ENCODE peak calls at places on chromosomes 7 and 10, in five cellular contexts. B is caudate nucleus, S is progenitor cell of endocrine pancreas, Q is mucosa of descending colon, L is NCI-H524. X is an unnamed sample.

GRCh38 chr10:79066460-79067240 is 2.1 kb upstream of the ZMIZ1 start:
- DNase-seq in B (no peak), S (no peak), Q (no peak), L (peak), X (no peak)

GRCh38 chr10:46251857-46252847 is 34.6 kb upstream of the ANTXRL start:
- DNase-seq in B (no peak), S (no peak), Q (no peak), L (no peak), X (no peak)

GRCh38 chr10:48554668-48555067 is 50.2 kb downstream of the ARHGAP22 start:
- DNase-seq in B (no peak), S (no peak), Q (no peak), L (no peak), X (no peak)

GRCh38 chr7:70419816-70420215 is 712.1 kb upstream of the GALNT17 start:
- DNase-seq in B (no peak), S (no peak), Q (no peak), L (no peak), X (no peak)

GRCh38 chr10:87054373-87055295 is 34.5 kb downstream of the FAM25A start:
- DNase-seq in B (no peak), S (no peak), Q (no peak), L (no peak), X (no peak)

GRCh38 chr10:68578945-68579344 is 18.8 kb downstream of the TET1 start:
- DNase-seq in B (no peak), S (no peak), Q (no peak), L (no peak), X (no peak)

GRCh38 chr10:133102415-133103095 is 14.8 kb downstream of the ADGRA1 start:
- DNase-seq in B (no peak), S (no peak), Q (no peak), L (no peak), X (no peak)

GRCh38 chr7:121547341-121548092 is 151.4 kb upstream of the FAM3C start:
- DNase-seq in B (no peak), S (no peak), Q (peak), L (peak), X (no peak)

GRCh38 chr10:124744047-124744687 is at the start of gene FAM53B:
- DNase-seq in B (no peak), S (peak), Q (peak), L (peak), X (peak)

GRCh38 chr10:77398986-77399755 is 238.4 kb downstream of the KCNMA1 start:
- DNase-seq in B (no peak), S (no peak), Q (no peak), L (no peak), X (no peak)

GRCh38 chr10:28179490-28180099 is 123.3 kb downstream of the MPP7 start:
- DNase-seq in B (no peak), S (no peak), Q (peak), L (peak), X (no peak)